ENCODE peak calls at places on chromosomes 5 and 9, in nine cellular contexts. One of them, this sample, is unnamed.

GRCh38 chr5:91787718-91788117 is 404.6 kb upstream of the ARRDC3 start:
- DNase-seq in ELR: peak; percentile 34
- DNase-seq in CD4-positive, alpha-beta T cell: no peak
- DNase-seq in small intestine: no peak
- DNase-seq in HS-5: peak; percentile 49
- DNase-seq in stimulated activated CD8-positive, alpha-beta memory T cell treated with anti-CD3 and anti-CD28 coated beads, Interleukin-4, amount 100 ng/mL, for 4 hours: no peak
- DNase-seq in CD8-positive, alpha-beta T cell: no peak
- DNase-seq in OCI-M1: peak; percentile 23
- DNase-seq in Jurkat, Clone E6-1: no peak
- DNase-seq in this sample: no peak

GRCh38 chr5:142978252-142978651 is 208.1 kb downstream of the ARHGAP26 start:
- DNase-seq in ELR: no peak
- DNase-seq in CD4-positive, alpha-beta T cell: no peak
- DNase-seq in small intestine: no peak
- DNase-seq in HS-5: no peak
- DNase-seq in stimulated activated CD8-positive, alpha-beta memory T cell treated with anti-CD3 and anti-CD28 coated beads, Interleukin-4, amount 100 ng/mL, for 4 hours: no peak
- DNase-seq in CD8-positive, alpha-beta T cell: no peak
- DNase-seq in OCI-M1: no peak
- DNase-seq in Jurkat, Clone E6-1: no peak
- DNase-seq in this sample: no peak

GRCh38 chr5:14743601-14744295 is 79.2 kb downstream of the OTULIN start:
- DNase-seq in ELR: peak; percentile 58
- DNase-seq in CD4-positive, alpha-beta T cell: no peak
- DNase-seq in small intestine: no peak
- DNase-seq in HS-5: no peak
- DNase-seq in stimulated activated CD8-positive, alpha-beta memory T cell treated with anti-CD3 and anti-CD28 coated beads, Interleukin-4, amount 100 ng/mL, for 4 hours: no peak
- DNase-seq in CD8-positive, alpha-beta T cell: no peak
- DNase-seq in OCI-M1: no peak
- DNase-seq in Jurkat, Clone E6-1: no peak
- DNase-seq in this sample: no peak

GRCh38 chr5:140398379-140398811 is 3.2 kb upstream of the ANKHD1 start:
- DNase-seq in ELR: no peak
- DNase-seq in CD4-positive, alpha-beta T cell: no peak
- DNase-seq in small intestine: no peak
- DNase-seq in HS-5: no peak
- DNase-seq in stimulated activated CD8-positive, alpha-beta memory T cell treated with anti-CD3 and anti-CD28 coated beads, Interleukin-4, amount 100 ng/mL, for 4 hours: no peak
- DNase-seq in CD8-positive, alpha-beta T cell: no peak
- DNase-seq in OCI-M1: no peak
- DNase-seq in Jurkat, Clone E6-1: no peak
- DNase-seq in this sample: no peak

GRCh38 chr9:105066265-105066865 is 138.4 kb upstream of the ABCA1 start:
- DNase-seq in ELR: no peak
- DNase-seq in CD4-positive, alpha-beta T cell: no peak
- DNase-seq in small intestine: no peak
- DNase-seq in HS-5: no peak
- DNase-seq in stimulated activated CD8-positive, alpha-beta memory T cell treated with anti-CD3 and anti-CD28 coated beads, Interleukin-4, amount 100 ng/mL, for 4 hours: no peak
- DNase-seq in CD8-positive, alpha-beta T cell: no peak
- DNase-seq in OCI-M1: no peak
- DNase-seq in Jurkat, Clone E6-1: no peak
- DNase-seq in this sample: no peak

GRCh38 chr9:82987790-82988189 is 75.2 kb downstream of the RASEF start:
- DNase-seq in ELR: no peak
- DNase-seq in CD4-positive, alpha-beta T cell: no peak
- DNase-seq in small intestine: no peak
- DNase-seq in HS-5: no peak
- DNase-seq in stimulated activated CD8-positive, alpha-beta memory T cell treated with anti-CD3 and anti-CD28 coated beads, Interleukin-4, amount 100 ng/mL, for 4 hours: no peak
- DNase-seq in CD8-positive, alpha-beta T cell: no peak
- DNase-seq in OCI-M1: no peak
- DNase-seq in Jurkat, Clone E6-1: no peak
- DNase-seq in this sample: no peak

GRCh38 chr5:57504357-57504756 is 21.7 kb upstream of the ACTBL2 start:
- DNase-seq in ELR: peak; percentile 14
- DNase-seq in CD4-positive, alpha-beta T cell: no peak
- DNase-seq in small intestine: no peak
- DNase-seq in HS-5: no peak
- DNase-seq in stimulated activated CD8-positive, alpha-beta memory T cell treated with anti-CD3 and anti-CD28 coated beads, Interleukin-4, amount 100 ng/mL, for 4 hours: no peak
- DNase-seq in CD8-positive, alpha-beta T cell: no peak
- DNase-seq in OCI-M1: no peak
- DNase-seq in Jurkat, Clone E6-1: no peak
- DNase-seq in this sample: no peak

GRCh38 chr5:2686725-2687124 is 64.8 kb downstream of the IRX2 start:
- DNase-seq in ELR: no peak
- DNase-seq in CD4-positive, alpha-beta T cell: no peak
- DNase-seq in small intestine: no peak
- DNase-seq in HS-5: no peak
- DNase-seq in stimulated activated CD8-positive, alpha-beta memory T cell treated with anti-CD3 and anti-CD28 coated beads, Interleukin-4, amount 100 ng/mL, for 4 hours: no peak
- DNase-seq in CD8-positive, alpha-beta T cell: no peak
- DNase-seq in OCI-M1: no peak
- DNase-seq in Jurkat, Clone E6-1: peak; percentile 1
- DNase-seq in this sample: no peak

GRCh38 chr9:127278372-127278771 is 13.8 kb downstream of the GARNL3 start:
- DNase-seq in ELR: peak; percentile 11
- DNase-seq in CD4-positive, alpha-beta T cell: no peak
- DNase-seq in small intestine: no peak
- DNase-seq in HS-5: no peak
- DNase-seq in stimulated activated CD8-positive, alpha-beta memory T cell treated with anti-CD3 and anti-CD28 coated beads, Interleukin-4, amount 100 ng/mL, for 4 hours: no peak
- DNase-seq in CD8-positive, alpha-beta T cell: no peak
- DNase-seq in OCI-M1: no peak
- DNase-seq in Jurkat, Clone E6-1: no peak
- DNase-seq in this sample: no peak

GRCh38 chr5:89211836-89212235 is 328.9 kb upstream of the MEF2C start:
- DNase-seq in ELR: peak; percentile 67
- DNase-seq in CD4-positive, alpha-beta T cell: no peak
- DNase-seq in small intestine: no peak
- DNase-seq in HS-5: peak; percentile 75
- DNase-seq in stimulated activated CD8-positive, alpha-beta memory T cell treated with anti-CD3 and anti-CD28 coated beads, Interleukin-4, amount 100 ng/mL, for 4 hours: no peak
- DNase-seq in CD8-positive, alpha-beta T cell: no peak
- DNase-seq in OCI-M1: peak; percentile 31
- DNase-seq in Jurkat, Clone E6-1: no peak
- DNase-seq in this sample: no peak

GRCh38 chr9:90900130-90900529 is 98.5 kb downstream of the SYK start:
- DNase-seq in ELR: no peak
- DNase-seq in CD4-positive, alpha-beta T cell: no peak
- DNase-seq in small intestine: no peak
- DNase-seq in HS-5: no peak
- DNase-seq in stimulated activated CD8-positive, alpha-beta memory T cell treated with anti-CD3 and anti-CD28 coated beads, Interleukin-4, amount 100 ng/mL, for 4 hours: no peak
- DNase-seq in CD8-positive, alpha-beta T cell: no peak
- DNase-seq in OCI-M1: no peak
- DNase-seq in Jurkat, Clone E6-1: no peak
- DNase-seq in this sample: no peak

GRCh38 chr5:170597109-170597741 is 93.4 kb downstream of the KCNIP1 start:
- DNase-seq in ELR: peak; percentile 90
- DNase-seq in CD4-positive, alpha-beta T cell: no peak
- DNase-seq in small intestine: no peak
- DNase-seq in HS-5: peak; percentile 89
- DNase-seq in stimulated activated CD8-positive, alpha-beta memory T cell treated with anti-CD3 and anti-CD28 coated beads, Interleukin-4, amount 100 ng/mL, for 4 hours: no peak
- DNase-seq in CD8-positive, alpha-beta T cell: no peak
- DNase-seq in OCI-M1: peak; percentile 37
- DNase-seq in Jurkat, Clone E6-1: peak; percentile 19
- DNase-seq in this sample: no peak

GRCh38 chr5:7644723-7645122 is 206.2 kb downstream of the CFAP90 start:
- DNase-seq in ELR: no peak
- DNase-seq in CD4-positive, alpha-beta T cell: no peak
- DNase-seq in small intestine: no peak
- DNase-seq in HS-5: no peak
- DNase-seq in stimulated activated CD8-positive, alpha-beta memory T cell treated with anti-CD3 and anti-CD28 coated beads, Interleukin-4, amount 100 ng/mL, for 4 hours: no peak
- DNase-seq in CD8-positive, alpha-beta T cell: no peak
- DNase-seq in OCI-M1: no peak
- DNase-seq in Jurkat, Clone E6-1: no peak
- DNase-seq in this sample: no peak

GRCh38 chr5:35926389-35927051 is 11.9 kb downstream of the CAPSL start:
- DNase-seq in ELR: peak; percentile 73
- DNase-seq in CD4-positive, alpha-beta T cell: peak; percentile 45
- DNase-seq in small intestine: peak; percentile 53
- DNase-seq in HS-5: peak; percentile 54
- DNase-seq in stimulated activated CD8-positive, alpha-beta memory T cell treated with anti-CD3 and anti-CD28 coated beads, Interleukin-4, amount 100 ng/mL, for 4 hours: peak; percentile 8
- DNase-seq in CD8-positive, alpha-beta T cell: peak; percentile 48
- DNase-seq in OCI-M1: peak; percentile 73
- DNase-seq in Jurkat, Clone E6-1: peak; percentile 78
- DNase-seq in this sample: peak; percentile 50

GRCh38 chr5:150780816-150781221 is 2.3 kb downstream of the SMIM3 start:
- DNase-seq in ELR: peak; percentile 88
- DNase-seq in CD4-positive, alpha-beta T cell: no peak
- DNase-seq in small intestine: peak; percentile 80
- DNase-seq in HS-5: peak; percentile 81
- DNase-seq in stimulated activated CD8-positive, alpha-beta memory T cell treated with anti-CD3 and anti-CD28 coated beads, Interleukin-4, amount 100 ng/mL, for 4 hours: no peak
- DNase-seq in CD8-positive, alpha-beta T cell: no peak
- DNase-seq in OCI-M1: no peak
- DNase-seq in Jurkat, Clone E6-1: no peak
- DNase-seq in this sample: no peak

GRCh38 chr9:91146391-91147019 is 215.2 kb downstream of the AUH start:
- DNase-seq in ELR: no peak
- DNase-seq in CD4-positive, alpha-beta T cell: no peak
- DNase-seq in small intestine: no peak
- DNase-seq in HS-5: no peak
- DNase-seq in stimulated activated CD8-positive, alpha-beta memory T cell treated with anti-CD3 and anti-CD28 coated beads, Interleukin-4, amount 100 ng/mL, for 4 hours: no peak
- DNase-seq in CD8-positive, alpha-beta T cell: no peak
- DNase-seq in OCI-M1: no peak
- DNase-seq in Jurkat, Clone E6-1: no peak
- DNase-seq in this sample: no peak

GRCh38 chr5:15459200-15459599 is 40.8 kb upstream of the FBXL7 start:
- DNase-seq in ELR: no peak
- DNase-seq in CD4-positive, alpha-beta T cell: no peak
- DNase-seq in small intestine: no peak
- DNase-seq in HS-5: no peak
- DNase-seq in stimulated activated CD8-positive, alpha-beta memory T cell treated with anti-CD3 and anti-CD28 coated beads, Interleukin-4, amount 100 ng/mL, for 4 hours: no peak
- DNase-seq in CD8-positive, alpha-beta T cell: no peak
- DNase-seq in OCI-M1: no peak
- DNase-seq in Jurkat, Clone E6-1: no peak
- DNase-seq in this sample: no peak

GRCh38 chr5:39697891-39698290 is 273.1 kb upstream of the DAB2 start:
- DNase-seq in ELR: no peak
- DNase-seq in CD4-positive, alpha-beta T cell: no peak
- DNase-seq in small intestine: no peak
- DNase-seq in HS-5: no peak
- DNase-seq in stimulated activated CD8-positive, alpha-beta memory T cell treated with anti-CD3 and anti-CD28 coated beads, Interleukin-4, amount 100 ng/mL, for 4 hours: no peak
- DNase-seq in CD8-positive, alpha-beta T cell: no peak
- DNase-seq in OCI-M1: no peak
- DNase-seq in Jurkat, Clone E6-1: no peak
- DNase-seq in this sample: no peak

GRCh38 chr5:13985736-13986418 is 41.4 kb upstream of the DNAH5 start:
- DNase-seq in ELR: peak; percentile 98
- DNase-seq in CD4-positive, alpha-beta T cell: no peak
- DNase-seq in small intestine: no peak
- DNase-seq in HS-5: peak; percentile 99
- DNase-seq in stimulated activated CD8-positive, alpha-beta memory T cell treated with anti-CD3 and anti-CD28 coated beads, Interleukin-4, amount 100 ng/mL, for 4 hours: no peak
- DNase-seq in CD8-positive, alpha-beta T cell: no peak
- DNase-seq in OCI-M1: no peak
- DNase-seq in Jurkat, Clone E6-1: no peak
- DNase-seq in this sample: no peak

GRCh38 chr9:37943329-37944265 is 39.7 kb upstream of the SLC25A51 start:
- DNase-seq in ELR: peak; percentile 93
- DNase-seq in CD4-positive, alpha-beta T cell: no peak
- DNase-seq in small intestine: no peak
- DNase-seq in HS-5: peak; percentile 86
- DNase-seq in stimulated activated CD8-positive, alpha-beta memory T cell treated with anti-CD3 and anti-CD28 coated beads, Interleukin-4, amount 100 ng/mL, for 4 hours: no peak
- DNase-seq in CD8-positive, alpha-beta T cell: no peak
- DNase-seq in OCI-M1: no peak
- DNase-seq in Jurkat, Clone E6-1: no peak
- DNase-seq in this sample: no peak

GRCh38 chr5:87340716-87341115 is 72.0 kb downstream of the CCNH start:
- DNase-seq in ELR: no peak
- DNase-seq in CD4-positive, alpha-beta T cell: no peak
- DNase-seq in small intestine: peak; percentile 62
- DNase-seq in HS-5: no peak
- DNase-seq in stimulated activated CD8-positive, alpha-beta memory T cell treated with anti-CD3 and anti-CD28 coated beads, Interleukin-4, amount 100 ng/mL, for 4 hours: no peak
- DNase-seq in CD8-positive, alpha-beta T cell: no peak
- DNase-seq in OCI-M1: no peak
- DNase-seq in Jurkat, Clone E6-1: peak; percentile 86
- DNase-seq in this sample: no peak

GRCh38 chr5:117621921-117622320 is 1047.3 kb upstream of the SEMA6A start:
- DNase-seq in ELR: no peak
- DNase-seq in CD4-positive, alpha-beta T cell: no peak
- DNase-seq in small intestine: no peak
- DNase-seq in HS-5: no peak
- DNase-seq in stimulated activated CD8-positive, alpha-beta memory T cell treated with anti-CD3 and anti-CD28 coated beads, Interleukin-4, amount 100 ng/mL, for 4 hours: no peak
- DNase-seq in CD8-positive, alpha-beta T cell: no peak
- DNase-seq in OCI-M1: no peak
- DNase-seq in Jurkat, Clone E6-1: no peak
- DNase-seq in this sample: no peak